ENCODE peak calls at places on chromosomes 16 and 17, in six cellular contexts. One of them, this sample, is unnamed.
A peak's percentile ranks its signal among the peaks of the same experiment; 100 is the strongest.

GRCh38 chr17:76866774-76867577 is 1.2 kb upstream of the MGAT5B start:
- DNase-seq in stimulated activated CD8-positive, alpha-beta memory T cell treated with anti-CD3 and anti-CD28 coated beads, Interleukin-4, amount 100 ng/mL, for 24 hours: no peak
- DNase-seq in C1 segment of cervical spinal cord: no peak
- DNase-seq in activated CD8-positive, alpha-beta memory T cell treated with anti-CD3 and anti-CD28 coated beads for 1 hour: no peak
- DNase-seq in brain microvascular endothelial cell: peak; percentile 54
- DNase-seq in sigmoid colon: no peak
- DNase-seq in this sample: peak; percentile 87

GRCh38 chr16:47732806-47733150 is 271.6 kb downstream of the PHKB start:
- DNase-seq in sigmoid colon: no peak
- DNase-seq in activated CD8-positive, alpha-beta memory T cell treated with anti-CD3 and anti-CD28 coated beads for 1 hour: no peak
- DNase-seq in C1 segment of cervical spinal cord: no peak
- DNase-seq in brain microvascular endothelial cell: peak; percentile 95
- DNase-seq in stimulated activated CD8-positive, alpha-beta memory T cell treated with anti-CD3 and anti-CD28 coated beads, Interleukin-4, amount 100 ng/mL, for 24 hours: no peak
- DNase-seq in this sample: peak; percentile 83

GRCh38 chr17:14797801-14798200 is 467.3 kb downstream of the PMP22 start:
- DNase-seq in sigmoid colon: no peak
- DNase-seq in brain microvascular endothelial cell: no peak
- DNase-seq in activated CD8-positive, alpha-beta memory T cell treated with anti-CD3 and anti-CD28 coated beads for 1 hour: no peak
- DNase-seq in C1 segment of cervical spinal cord: no peak
- DNase-seq in stimulated activated CD8-positive, alpha-beta memory T cell treated with anti-CD3 and anti-CD28 coated beads, Interleukin-4, amount 100 ng/mL, for 24 hours: no peak
- DNase-seq in this sample: no peak

GRCh38 chr17:35775583-35775982 is 14.9 kb downstream of the C17orf50 start:
- DNase-seq in C1 segment of cervical spinal cord: no peak
- DNase-seq in activated CD8-positive, alpha-beta memory T cell treated with anti-CD3 and anti-CD28 coated beads for 1 hour: no peak
- DNase-seq in brain microvascular endothelial cell: no peak
- DNase-seq in stimulated activated CD8-positive, alpha-beta memory T cell treated with anti-CD3 and anti-CD28 coated beads, Interleukin-4, amount 100 ng/mL, for 24 hours: no peak
- DNase-seq in sigmoid colon: no peak
- DNase-seq in this sample: no peak

GRCh38 chr16:81624718-81625543 is 154.2 kb upstream of the PLCG2 start:
- DNase-seq in sigmoid colon: no peak
- DNase-seq in brain microvascular endothelial cell: no peak
- DNase-seq in stimulated activated CD8-positive, alpha-beta memory T cell treated with anti-CD3 and anti-CD28 coated beads, Interleukin-4, amount 100 ng/mL, for 24 hours: no peak
- DNase-seq in activated CD8-positive, alpha-beta memory T cell treated with anti-CD3 and anti-CD28 coated beads for 1 hour: no peak
- DNase-seq in C1 segment of cervical spinal cord: no peak
- DNase-seq in this sample: no peak

GRCh38 chr16:31471875-31472558 is at the start of gene TGFB1I1:
- DNase-seq in brain microvascular endothelial cell: peak; percentile 71
- DNase-seq in stimulated activated CD8-positive, alpha-beta memory T cell treated with anti-CD3 and anti-CD28 coated beads, Interleukin-4, amount 100 ng/mL, for 24 hours: no peak
- DNase-seq in C1 segment of cervical spinal cord: peak; percentile 27
- DNase-seq in activated CD8-positive, alpha-beta memory T cell treated with anti-CD3 and anti-CD28 coated beads for 1 hour: no peak
- DNase-seq in sigmoid colon: peak; percentile 94
- DNase-seq in this sample: peak; percentile 20

GRCh38 chr16:46822270-46822669 is 8.7 kb downstream of the C16orf87 start:
- DNase-seq in stimulated activated CD8-positive, alpha-beta memory T cell treated with anti-CD3 and anti-CD28 coated beads, Interleukin-4, amount 100 ng/mL, for 24 hours: no peak
- DNase-seq in sigmoid colon: no peak
- DNase-seq in activated CD8-positive, alpha-beta memory T cell treated with anti-CD3 and anti-CD28 coated beads for 1 hour: no peak
- DNase-seq in brain microvascular endothelial cell: peak; percentile 83
- DNase-seq in C1 segment of cervical spinal cord: no peak
- DNase-seq in this sample: peak; percentile 82

GRCh38 chr16:35636831-35637230 is 2177.4 kb downstream of the TP53TG3F start:
- DNase-seq in stimulated activated CD8-positive, alpha-beta memory T cell treated with anti-CD3 and anti-CD28 coated beads, Interleukin-4, amount 100 ng/mL, for 24 hours: no peak
- DNase-seq in brain microvascular endothelial cell: no peak
- DNase-seq in C1 segment of cervical spinal cord: no peak
- DNase-seq in sigmoid colon: no peak
- DNase-seq in activated CD8-positive, alpha-beta memory T cell treated with anti-CD3 and anti-CD28 coated beads for 1 hour: no peak
- DNase-seq in this sample: no peak

GRCh38 chr16:12089492-12090161 is 113.1 kb downstream of the SNX29 start:
- DNase-seq in brain microvascular endothelial cell: peak; percentile 51
- DNase-seq in C1 segment of cervical spinal cord: peak; percentile 6
- DNase-seq in sigmoid colon: peak; percentile 67
- DNase-seq in activated CD8-positive, alpha-beta memory T cell treated with anti-CD3 and anti-CD28 coated beads for 1 hour: no peak
- DNase-seq in stimulated activated CD8-positive, alpha-beta memory T cell treated with anti-CD3 and anti-CD28 coated beads, Interleukin-4, amount 100 ng/mL, for 24 hours: no peak
- DNase-seq in this sample: no peak

GRCh38 chr16:74691093-74691855 is 9.4 kb downstream of the MLKL start:
- DNase-seq in sigmoid colon: no peak
- DNase-seq in stimulated activated CD8-positive, alpha-beta memory T cell treated with anti-CD3 and anti-CD28 coated beads, Interleukin-4, amount 100 ng/mL, for 24 hours: no peak
- DNase-seq in C1 segment of cervical spinal cord: no peak
- DNase-seq in brain microvascular endothelial cell: no peak
- DNase-seq in activated CD8-positive, alpha-beta memory T cell treated with anti-CD3 and anti-CD28 coated beads for 1 hour: no peak
- DNase-seq in this sample: no peak

GRCh38 chr16:16188827-16189226 is 34.5 kb downstream of the ABCC6 start:
- DNase-seq in sigmoid colon: no peak
- DNase-seq in brain microvascular endothelial cell: no peak
- DNase-seq in activated CD8-positive, alpha-beta memory T cell treated with anti-CD3 and anti-CD28 coated beads for 1 hour: no peak
- DNase-seq in stimulated activated CD8-positive, alpha-beta memory T cell treated with anti-CD3 and anti-CD28 coated beads, Interleukin-4, amount 100 ng/mL, for 24 hours: no peak
- DNase-seq in C1 segment of cervical spinal cord: no peak
- DNase-seq in this sample: no peak

GRCh38 chr17:56087199-56087598 is 66.1 kb upstream of the ANKFN1 start:
- DNase-seq in brain microvascular endothelial cell: no peak
- DNase-seq in sigmoid colon: no peak
- DNase-seq in C1 segment of cervical spinal cord: no peak
- DNase-seq in stimulated activated CD8-positive, alpha-beta memory T cell treated with anti-CD3 and anti-CD28 coated beads, Interleukin-4, amount 100 ng/mL, for 24 hours: no peak
- DNase-seq in activated CD8-positive, alpha-beta memory T cell treated with anti-CD3 and anti-CD28 coated beads for 1 hour: no peak
- DNase-seq in this sample: no peak

GRCh38 chr17:82235056-82235774 is 6.4 kb downstream of the SLC16A3 start:
- DNase-seq in stimulated activated CD8-positive, alpha-beta memory T cell treated with anti-CD3 and anti-CD28 coated beads, Interleukin-4, amount 100 ng/mL, for 24 hours: no peak
- DNase-seq in sigmoid colon: peak; percentile 66
- DNase-seq in brain microvascular endothelial cell: no peak
- DNase-seq in activated CD8-positive, alpha-beta memory T cell treated with anti-CD3 and anti-CD28 coated beads for 1 hour: no peak
- DNase-seq in C1 segment of cervical spinal cord: no peak
- DNase-seq in this sample: no peak

GRCh38 chr17:49600949-49601348 is 25.3 kb downstream of the NXPH3 start:
- DNase-seq in C1 segment of cervical spinal cord: no peak
- DNase-seq in sigmoid colon: no peak
- DNase-seq in activated CD8-positive, alpha-beta memory T cell treated with anti-CD3 and anti-CD28 coated beads for 1 hour: no peak
- DNase-seq in brain microvascular endothelial cell: no peak
- DNase-seq in stimulated activated CD8-positive, alpha-beta memory T cell treated with anti-CD3 and anti-CD28 coated beads, Interleukin-4, amount 100 ng/mL, for 24 hours: no peak
- DNase-seq in this sample: peak; percentile 23

This sample was measured in NCI-H226.